ENCODE peak calls at places on chromosome 22, in nine cellular contexts. One of them, this sample, is unnamed.

GRCh38 chr22:44658371-44658953 is 43.5 kb upstream of the PRR5 start:
- DNase-seq in left ventricle myocardium inferior: peak; percentile 44
- DNase-seq in kidney epithelial cell: no peak
- DNase-seq in H1: no peak
- DNase-seq in bronchial epithelial cell: no peak
- DNase-seq in foreskin fibroblast: peak; percentile 65
- DNase-seq in PC-3: no peak
- DNase-seq in fibroblast of mammary gland: peak; percentile 61
- DNase-seq in heart right ventricle: peak; percentile 45
- DNase-seq in this sample: peak; percentile 66

GRCh38 chr22:49240472-49240871 is 587.2 kb downstream of the BRD1 start:
- DNase-seq in left ventricle myocardium inferior: no peak
- DNase-seq in kidney epithelial cell: no peak
- DNase-seq in H1: no peak
- DNase-seq in foreskin fibroblast: no peak
- DNase-seq in heart right ventricle: no peak
- DNase-seq in fibroblast of mammary gland: no peak
- DNase-seq in bronchial epithelial cell: no peak
- DNase-seq in PC-3: no peak
- DNase-seq in this sample: no peak

GRCh38 chr22:41267958-41268357 is 18.0 kb downstream of the RANGAP1 start:
- DNase-seq in bronchial epithelial cell: no peak
- DNase-seq in kidney epithelial cell: no peak
- DNase-seq in PC-3: no peak
- DNase-seq in H1: no peak
- DNase-seq in fibroblast of mammary gland: no peak
- DNase-seq in left ventricle myocardium inferior: no peak
- DNase-seq in heart right ventricle: no peak
- DNase-seq in foreskin fibroblast: no peak
- DNase-seq in this sample: no peak

GRCh38 chr22:41401781-41402648 is 20.3 kb downstream of the TEF start:
- DNase-seq in kidney epithelial cell: no peak
- DNase-seq in PC-3: peak; percentile 82
- DNase-seq in bronchial epithelial cell: peak; percentile 74
- DNase-seq in left ventricle myocardium inferior: peak; percentile 81
- DNase-seq in foreskin fibroblast: peak; percentile 98
- DNase-seq in fibroblast of mammary gland: peak; percentile 84
- DNase-seq in H1: no peak
- DNase-seq in heart right ventricle: peak; percentile 73
- DNase-seq in this sample: peak; percentile 92

GRCh38 chr22:43186272-43187170 is at the start of gene TTLL12:
- DNase-seq in left ventricle myocardium inferior: peak; percentile 70
- DNase-seq in heart right ventricle: peak; percentile 50
- DNase-seq in H1: no peak
- DNase-seq in PC-3: peak; percentile 23
- DNase-seq in kidney epithelial cell: no peak
- DNase-seq in foreskin fibroblast: peak; percentile 74
- DNase-seq in bronchial epithelial cell: no peak
- DNase-seq in fibroblast of mammary gland: no peak
- DNase-seq in this sample: no peak

GRCh38 chr22:31343235-31344191 is 2.6 kb downstream of the PATZ1 start:
- DNase-seq in kidney epithelial cell: no peak
- DNase-seq in foreskin fibroblast: peak; percentile 67
- DNase-seq in fibroblast of mammary gland: no peak
- DNase-seq in PC-3: peak; percentile 77
- DNase-seq in bronchial epithelial cell: peak; percentile 62
- DNase-seq in left ventricle myocardium inferior: peak; percentile 34
- DNase-seq in heart right ventricle: peak; percentile 41
- DNase-seq in H1: peak; percentile 68
- DNase-seq in this sample: no peak

GRCh38 chr22:43931771-43932170 is 8.2 kb downstream of the PNPLA3 start:
- DNase-seq in PC-3: no peak
- DNase-seq in foreskin fibroblast: no peak
- DNase-seq in fibroblast of mammary gland: no peak
- DNase-seq in kidney epithelial cell: no peak
- DNase-seq in heart right ventricle: no peak
- DNase-seq in H1: no peak
- DNase-seq in bronchial epithelial cell: no peak
- DNase-seq in left ventricle myocardium inferior: no peak
- DNase-seq in this sample: no peak

GRCh38 chr22:42901790-42902508 is 44.9 kb upstream of the ARFGAP3 start:
- DNase-seq in fibroblast of mammary gland: no peak
- DNase-seq in PC-3: no peak
- DNase-seq in kidney epithelial cell: no peak
- DNase-seq in left ventricle myocardium inferior: peak; percentile 74
- DNase-seq in H1: no peak
- DNase-seq in heart right ventricle: peak; percentile 74
- DNase-seq in foreskin fibroblast: no peak
- DNase-seq in bronchial epithelial cell: no peak
- DNase-seq in this sample: no peak

GRCh38 chr22:25141994-25142620 is 57.6 kb upstream of the CRYBB3 start:
- DNase-seq in kidney epithelial cell: no peak
- DNase-seq in left ventricle myocardium inferior: no peak
- DNase-seq in foreskin fibroblast: no peak
- DNase-seq in heart right ventricle: no peak
- DNase-seq in PC-3: no peak
- DNase-seq in fibroblast of mammary gland: no peak
- DNase-seq in bronchial epithelial cell: no peak
- DNase-seq in H1: no peak
- DNase-seq in this sample: peak; percentile 23

GRCh38 chr22:39244073-39244495 is 698 bp downstream of the PDGFB start:
- DNase-seq in left ventricle myocardium inferior: no peak
- DNase-seq in PC-3: no peak
- DNase-seq in H1: no peak
- DNase-seq in kidney epithelial cell: no peak
- DNase-seq in foreskin fibroblast: no peak
- DNase-seq in fibroblast of mammary gland: no peak
- DNase-seq in heart right ventricle: no peak
- DNase-seq in bronchial epithelial cell: no peak
- DNase-seq in this sample: no peak

GRCh38 chr22:40485813-40486610 is 115.6 kb downstream of the SGSM3 start:
- DNase-seq in foreskin fibroblast: no peak
- DNase-seq in kidney epithelial cell: no peak
- DNase-seq in bronchial epithelial cell: peak; percentile 87
- DNase-seq in left ventricle myocardium inferior: no peak
- DNase-seq in fibroblast of mammary gland: peak; percentile 36
- DNase-seq in heart right ventricle: no peak
- DNase-seq in PC-3: no peak
- DNase-seq in H1: no peak
- DNase-seq in this sample: no peak

GRCh38 chr22:40541300-40541699 is 95.2 kb downstream of the MRTFA start:
- DNase-seq in bronchial epithelial cell: peak; percentile 100
- DNase-seq in kidney epithelial cell: no peak
- DNase-seq in left ventricle myocardium inferior: no peak
- DNase-seq in PC-3: peak; percentile 75
- DNase-seq in fibroblast of mammary gland: no peak
- DNase-seq in H1: no peak
- DNase-seq in heart right ventricle: no peak
- DNase-seq in foreskin fibroblast: no peak
- DNase-seq in this sample: no peak

GRCh38 chr22:36873614-36874308 is 13.0 kb downstream of the NCF4 start:
- DNase-seq in left ventricle myocardium inferior: no peak
- DNase-seq in heart right ventricle: peak; percentile 43
- DNase-seq in H1: no peak
- DNase-seq in fibroblast of mammary gland: peak; percentile 62
- DNase-seq in kidney epithelial cell: no peak
- DNase-seq in bronchial epithelial cell: peak; percentile 90
- DNase-seq in foreskin fibroblast: peak; percentile 60
- DNase-seq in PC-3: peak; percentile 55
- DNase-seq in this sample: no peak

GRCh38 chr22:43241138-43241597 is 54.2 kb upstream of the TTLL12 start:
- DNase-seq in fibroblast of mammary gland: no peak
- DNase-seq in H1: no peak
- DNase-seq in left ventricle myocardium inferior: no peak
- DNase-seq in foreskin fibroblast: no peak
- DNase-seq in heart right ventricle: no peak
- DNase-seq in bronchial epithelial cell: no peak
- DNase-seq in kidney epithelial cell: no peak
- DNase-seq in PC-3: no peak
- DNase-seq in this sample: no peak

GRCh38 chr22:28911777-28912669 is 28.7 kb downstream of the ZNRF3 start:
- DNase-seq in left ventricle myocardium inferior: no peak
- DNase-seq in PC-3: peak; percentile 6
- DNase-seq in bronchial epithelial cell: no peak
- DNase-seq in foreskin fibroblast: peak; percentile 25
- DNase-seq in fibroblast of mammary gland: peak; percentile 27
- DNase-seq in heart right ventricle: no peak
- DNase-seq in H1: no peak
- DNase-seq in kidney epithelial cell: no peak
- DNase-seq in this sample: no peak

GRCh38 chr22:16776088-16776487 is 49.1 kb downstream of the XKR3 start:
- DNase-seq in heart right ventricle: no peak
- DNase-seq in left ventricle myocardium inferior: no peak
- DNase-seq in foreskin fibroblast: no peak
- DNase-seq in kidney epithelial cell: no peak
- DNase-seq in H1: no peak
- DNase-seq in bronchial epithelial cell: no peak
- DNase-seq in fibroblast of mammary gland: peak; percentile 1
- DNase-seq in PC-3: no peak
- DNase-seq in this sample: no peak

GRCh38 chr22:36445158-36445668 is 36.2 kb downstream of the TXN2 start:
- DNase-seq in bronchial epithelial cell: no peak
- DNase-seq in fibroblast of mammary gland: peak; percentile 96
- DNase-seq in heart right ventricle: peak; percentile 61
- DNase-seq in foreskin fibroblast: peak; percentile 88
- DNase-seq in kidney epithelial cell: no peak
- DNase-seq in left ventricle myocardium inferior: peak; percentile 63
- DNase-seq in H1: no peak
- DNase-seq in PC-3: no peak
- DNase-seq in this sample: peak; percentile 26

DNA sequence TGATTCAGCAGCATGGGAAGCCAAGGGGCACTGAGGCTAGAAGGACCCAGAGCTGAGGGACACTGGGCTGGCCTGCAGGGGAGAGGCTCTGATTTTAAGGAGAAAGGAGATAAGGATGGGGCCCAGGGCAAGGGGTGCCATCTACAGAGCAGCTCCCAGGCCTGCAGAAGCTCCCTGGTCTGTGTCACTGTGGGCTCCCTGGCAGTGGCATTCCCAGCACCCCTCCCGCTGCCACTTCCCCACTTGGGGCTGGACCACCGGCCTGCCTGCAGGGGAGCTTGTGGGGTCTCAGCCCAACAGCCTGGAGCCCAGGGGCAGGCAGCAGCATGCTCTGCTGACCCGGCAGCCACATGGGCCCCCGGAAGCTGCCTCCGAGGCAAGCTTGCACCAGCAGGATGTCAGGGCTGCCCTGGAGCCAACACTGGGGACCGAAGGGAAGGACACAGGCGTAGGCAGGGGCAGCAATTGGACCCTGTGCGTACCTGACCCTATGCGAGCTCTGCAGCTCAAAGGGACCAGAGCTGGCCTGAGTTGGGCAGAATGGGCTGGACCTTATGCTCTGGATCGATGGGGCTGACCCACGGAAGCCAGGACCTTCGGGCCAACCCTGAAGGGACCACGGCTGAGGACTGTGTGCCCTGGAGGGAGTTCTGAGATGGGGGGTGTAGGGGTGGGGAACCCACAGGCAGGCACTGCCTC is 35.4 kb upstream of the WNT7B start:
- DNase-seq in kidney epithelial cell: no peak
- DNase-seq in H1: no peak
- DNase-seq in heart right ventricle: no peak
- DNase-seq in PC-3: no peak
- DNase-seq in fibroblast of mammary gland: no peak
- DNase-seq in bronchial epithelial cell: no peak
- DNase-seq in foreskin fibroblast: no peak
- DNase-seq in left ventricle myocardium inferior: peak; percentile 14
- DNase-seq in this sample: no peak
- H3K4me3 ChIP-seq in kidney epithelial cell: no peak overlapping the region
- H3K4me3 ChIP-seq in H1: no peak overlapping the region
- H3K4me3 ChIP-seq in heart right ventricle: no peak overlapping the region
- H3K4me3 ChIP-seq in PC-3: no peak overlapping the region
- H3K4me3 ChIP-seq in fibroblast of mammary gland: no peak overlapping the region
- H3K4me3 ChIP-seq in bronchial epithelial cell: no peak overlapping the region
- H3K4me3 ChIP-seq in foreskin fibroblast: no peak overlapping the region
- H3K4me3 ChIP-seq in left ventricle myocardium inferior: no peak overlapping the region
- H3K4me3 ChIP-seq in this sample: no peak overlapping the region

GRCh38 chr22:37951305-37951704 is 2.1 kb downstream of the C22orf23 start:
- DNase-seq in PC-3: no peak
- DNase-seq in kidney epithelial cell: no peak
- DNase-seq in fibroblast of mammary gland: peak; percentile 25
- DNase-seq in left ventricle myocardium inferior: no peak
- DNase-seq in bronchial epithelial cell: peak; percentile 32
- DNase-seq in H1: no peak
- DNase-seq in heart right ventricle: no peak
- DNase-seq in foreskin fibroblast: peak; percentile 51
- DNase-seq in this sample: no peak
- TF ChIP-seq CTCF in PC-3: no peak
- TF ChIP-seq CTCF in kidney epithelial cell: no peak
- TF ChIP-seq CTCF in fibroblast of mammary gland: no peak
- TF ChIP-seq CTCF in left ventricle myocardium inferior: no peak
- TF ChIP-seq CTCF in bronchial epithelial cell: no peak
- TF ChIP-seq CTCF in H1: no peak
- TF ChIP-seq CTCF in heart right ventricle: no peak
- TF ChIP-seq CTCF in foreskin fibroblast: no peak
- TF ChIP-seq CTCF in this sample: peak; percentile 13

GRCh38 chr22:27489265-27489675 is 312.3 kb downstream of the MN1 start:
- DNase-seq in foreskin fibroblast: peak; percentile 50
- DNase-seq in kidney epithelial cell: no peak
- DNase-seq in fibroblast of mammary gland: peak; percentile 72
- DNase-seq in bronchial epithelial cell: peak; percentile 50
- DNase-seq in PC-3: peak; percentile 43
- DNase-seq in H1: no peak
- DNase-seq in left ventricle myocardium inferior: no peak
- DNase-seq in heart right ventricle: no peak
- DNase-seq in this sample: peak; percentile 61
- H3K4me3 ChIP-seq in foreskin fibroblast: no peak overlapping the region
- H3K4me3 ChIP-seq in kidney epithelial cell: no peak overlapping the region
- H3K4me3 ChIP-seq in fibroblast of mammary gland: no peak overlapping the region
- H3K4me3 ChIP-seq in bronchial epithelial cell: no peak overlapping the region
- H3K4me3 ChIP-seq in PC-3: no peak overlapping the region
- H3K4me3 ChIP-seq in H1: no peak overlapping the region
- H3K4me3 ChIP-seq in left ventricle myocardium inferior: no peak overlapping the region
- H3K4me3 ChIP-seq in heart right ventricle: no peak overlapping the region
- H3K4me3 ChIP-seq in this sample: no peak overlapping the region

GRCh38 chr22:50699001-50699753 is 26.6 kb downstream of the SHANK3 start:
- DNase-seq in kidney epithelial cell: no peak
- DNase-seq in foreskin fibroblast: no peak
- DNase-seq in PC-3: no peak
- DNase-seq in bronchial epithelial cell: no peak
- DNase-seq in left ventricle myocardium inferior: peak; percentile 13
- DNase-seq in fibroblast of mammary gland: no peak
- DNase-seq in H1: no peak
- DNase-seq in heart right ventricle: no peak
- DNase-seq in this sample: no peak

GRCh38 chr22:50698546-50698945 is 25.9 kb downstream of the SHANK3 start:
- DNase-seq in left ventricle myocardium inferior: peak; percentile 19
- DNase-seq in bronchial epithelial cell: no peak
- DNase-seq in fibroblast of mammary gland: no peak
- DNase-seq in H1: no peak
- DNase-seq in heart right ventricle: no peak
- DNase-seq in kidney epithelial cell: no peak
- DNase-seq in PC-3: no peak
- DNase-seq in foreskin fibroblast: no peak
- DNase-seq in this sample: no peak

GRCh38 chr22:50701076-50701419 is 28.4 kb downstream of the SHANK3 start:
- DNase-seq in left ventricle myocardium inferior: no peak
- DNase-seq in kidney epithelial cell: no peak
- DNase-seq in heart right ventricle: no peak
- DNase-seq in foreskin fibroblast: no peak
- DNase-seq in PC-3: no peak
- DNase-seq in fibroblast of mammary gland: no peak
- DNase-seq in bronchial epithelial cell: no peak
- DNase-seq in H1: no peak
- DNase-seq in this sample: no peak

GRCh38 chr22:50700387-50701075 is 27.9 kb downstream of the SHANK3 start:
- DNase-seq in H1: no peak
- DNase-seq in fibroblast of mammary gland: peak; percentile 22
- DNase-seq in kidney epithelial cell: no peak
- DNase-seq in foreskin fibroblast: no peak
- DNase-seq in PC-3: no peak
- DNase-seq in heart right ventricle: no peak
- DNase-seq in left ventricle myocardium inferior: peak; percentile 9
- DNase-seq in bronchial epithelial cell: no peak
- DNase-seq in this sample: no peak

GRCh38 chr22:50699754-50700386 is 27.2 kb downstream of the SHANK3 start:
- DNase-seq in PC-3: no peak
- DNase-seq in H1: peak; percentile 33
- DNase-seq in bronchial epithelial cell: no peak
- DNase-seq in heart right ventricle: no peak
- DNase-seq in fibroblast of mammary gland: no peak
- DNase-seq in left ventricle myocardium inferior: peak; percentile 10
- DNase-seq in foreskin fibroblast: no peak
- DNase-seq in kidney epithelial cell: no peak
- DNase-seq in this sample: no peak
- TF ChIP-seq CTCF in PC-3: no peak
- TF ChIP-seq CTCF in H1: peak; percentile 74
- TF ChIP-seq CTCF in bronchial epithelial cell: peak; percentile 46
- TF ChIP-seq CTCF in heart right ventricle: no peak
- TF ChIP-seq CTCF in fibroblast of mammary gland: no peak
- TF ChIP-seq CTCF in left ventricle myocardium inferior: no peak
- TF ChIP-seq CTCF in foreskin fibroblast: no peak
- TF ChIP-seq CTCF in kidney epithelial cell: peak; percentile 54
- TF ChIP-seq CTCF in this sample: peak; percentile 49

This sample was measured in retinal pigment epithelial cell.